ENCODE peak calls at places on chromosomes 5 and 9, in seven cellular contexts. D, P, M, W, Q, X and B are unnamed samples.

GRCh38 chr9:100379862-100380261 is 27.1 kb upstream of the TEX10 start:
- DNase-seq in D (no peak), P (no peak), M (no peak), W (no peak), X (peak; percentile 53), Q (peak; percentile 49), B (peak; percentile 21)

GRCh38 chr5:143037071-143037470 is 266.9 kb downstream of the ARHGAP26 start:
- DNase-seq in D (peak; percentile 55), Q (peak; percentile 99), M (peak; percentile 72), W (peak; percentile 45), X (no peak), P (no peak), B (no peak)

GRCh38 chr9:18722882-18723281 is 248.9 kb downstream of the ADAMTSL1 start:
- DNase-seq in M (no peak), Q (no peak), D (no peak), W (no peak), X (no peak), P (no peak), B (no peak)

GRCh38 chr9:83059417-83059816 is 3.5 kb downstream of the RASEF start:
- DNase-seq in D (no peak), M (no peak), P (no peak), W (no peak), Q (no peak), X (no peak), B (no peak)

GRCh38 chr5:170434953-170435605 is 45.9 kb upstream of the KCNMB1 start:
- DNase-seq in W (peak; percentile 32), Q (peak; percentile 61), M (peak; percentile 78), X (peak; percentile 11), P (peak; percentile 92), D (peak; percentile 78), B (peak; percentile 80)

GRCh38 chr9:114035221-114035844 is 42.8 kb downstream of the AMBP start:
- DNase-seq in P (peak; percentile 29), M (no peak), X (no peak), D (no peak), W (no peak), Q (no peak), B (no peak)

GRCh38 chr5:145697251-145698016 is 137.7 kb downstream of the PRELID2 start:
- DNase-seq in P (no peak), D (peak; percentile 47), X (peak; percentile 47), W (peak; percentile 40), Q (peak; percentile 70), M (peak; percentile 68), B (peak; percentile 19)

GRCh38 chr9:117091529-117091928 is 323.3 kb downstream of the ASTN2 start:
- DNase-seq in M (peak; percentile 46), P (no peak), W (no peak), Q (peak; percentile 51), D (no peak), X (no peak), B (no peak)

GRCh38 chr9:95508242-95508967 is 8.4 kb downstream of the PTCH1 start:
- DNase-seq in Q (peak; percentile 29), M (no peak), P (peak; percentile 55), D (peak; percentile 70), X (no peak), W (no peak), B (peak; percentile 56)

GRCh38 chr5:27619982-27620381 is 581.6 kb upstream of the CDH9 start:
- DNase-seq in M (no peak), W (no peak), P (no peak), X (no peak), Q (no peak), D (no peak), B (no peak)

GRCh38 chr5:150104550-150104870 is 18.2 kb upstream of the CSF1R start:
- DNase-seq in M (no peak), Q (no peak), X (no peak), D (no peak), P (no peak), W (no peak), B (no peak)

GRCh38 chr9:120934271-120934670 is 7.7 kb upstream of the TRAF1 start:
- DNase-seq in W (no peak), M (no peak), P (no peak), Q (no peak), X (no peak), D (no peak), B (no peak)

GRCh38 chr9:16013826-16014225 is 461.0 kb downstream of the CCDC171 start:
- DNase-seq in M (no peak), D (no peak), P (no peak), Q (no peak), X (no peak), W (no peak), B (no peak)

GRCh38 chr5:27093296-27093695 is 54.9 kb upstream of the CDH9 start:
- DNase-seq in M (no peak), P (no peak), W (no peak), Q (no peak), X (no peak), D (no peak), B (no peak)

GRCh38 chr5:144284931-144285330 is 114.3 kb downstream of the KCTD16 start:
- DNase-seq in P (no peak), D (no peak), Q (no peak), X (no peak), W (no peak), M (no peak), B (no peak)

DNA sequence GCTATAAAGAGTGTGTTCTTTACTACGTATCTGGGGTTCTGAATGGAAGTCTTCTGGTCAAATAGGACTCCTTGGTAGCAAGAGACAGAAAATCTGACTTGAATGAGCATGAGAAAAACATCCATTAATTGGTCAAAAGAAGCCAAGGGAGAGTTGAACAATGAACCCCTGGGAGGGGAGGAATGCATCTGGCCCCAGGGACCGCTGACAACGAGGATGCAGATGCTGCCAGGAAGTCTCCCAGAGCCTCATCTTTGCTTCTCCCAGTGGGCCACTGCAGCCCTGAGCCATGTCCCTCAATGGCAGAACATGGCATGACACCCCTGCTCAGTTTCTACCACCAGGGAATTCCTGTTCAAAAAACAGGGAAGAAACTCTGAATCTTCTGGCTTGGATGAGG is 50.5 kb upstream of the ICE1 start:
- DNase-seq in Q (no peak), X (no peak), D (peak; percentile 25), M (no peak), P (no peak), W (no peak), B (no peak)
- H3K4me2 ChIP-seq in Q (no peak overlapping the region), X (no peak overlapping the region), D (peak overlapping the region; percentile 31), M (no peak overlapping the region), P (no peak overlapping the region), W (no peak overlapping the region), B (no peak overlapping the region)

GRCh38 chr5:76952795-76953536 is at the start of gene CRHBP:
- DNase-seq in M (peak; percentile 59), Q (peak; percentile 60), X (no peak), P (peak; percentile 63), D (peak; percentile 37), W (no peak), B (no peak)

GRCh38 chr5:76956033-76956432 is 3.2 kb downstream of the CRHBP start:
- DNase-seq in W (no peak), M (no peak), X (no peak), D (no peak), Q (peak; percentile 46), P (no peak), B (no peak)

GRCh38 chr5:76953551-76954382 is 922 bp downstream of the CRHBP start:
- DNase-seq in D (peak; percentile 63), W (no peak), P (peak; percentile 72), X (no peak), Q (peak; percentile 34), M (peak; percentile 68), B (peak; percentile 22)

GRCh38 chr5:76958976-76959767 is 6.3 kb downstream of the CRHBP start:
- DNase-seq in D (no peak), Q (peak; percentile 65), X (no peak), W (no peak), M (peak; percentile 8), P (no peak), B (no peak)

GRCh38 chr5:76954383-76954763 is 1.5 kb downstream of the CRHBP start:
- DNase-seq in M (peak; percentile 46), W (no peak), P (no peak), Q (peak; percentile 28), X (no peak), D (peak; percentile 16), B (no peak)
- H3K4me3 ChIP-seq in M (peak overlapping the region; percentile 77), W (no peak overlapping the region), P (peak overlapping the region; percentile 61), Q (peak overlapping the region; percentile 50), X (no peak overlapping the region), D (peak overlapping the region; percentile 61), B (peak overlapping the region; percentile 42)

DNA sequence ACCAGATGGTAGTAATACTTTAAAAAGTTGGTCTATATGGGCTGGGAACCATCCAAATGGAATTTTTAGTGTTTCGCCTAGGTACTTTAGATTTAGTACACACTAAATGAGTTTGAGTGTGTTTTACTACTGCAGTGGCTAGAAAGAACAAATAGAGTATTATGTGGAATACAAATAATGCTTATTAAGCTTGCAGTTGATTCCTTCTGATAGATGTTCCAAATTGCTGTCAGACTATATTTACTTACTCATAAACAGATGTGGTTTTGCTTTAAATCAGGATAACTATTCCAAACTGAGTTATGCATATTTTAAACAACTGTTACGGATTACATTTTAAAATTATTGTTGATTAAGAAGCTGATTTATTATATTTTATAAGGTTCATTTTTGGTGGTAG is 103.3 kb downstream of the ZSWIM6 start:
- DNase-seq in P (no peak), X (no peak), D (no peak), W (no peak), M (no peak), Q (no peak), B (no peak)
- H3K79me2 ChIP-seq in P (no peaks in the 10 kb centered on the region), X (no peaks in the 10 kb centered on the region), D (peaks cover 98% of the 10 kb centered on the region), W (peaks cover 47% of the 10 kb centered on the region), M (peaks cover 14% of the 10 kb centered on the region), Q (peaks cover 11% of the 10 kb centered on the region), B (peaks cover 95% of the 10 kb centered on the region)

GRCh38 chr9:93871286-93871685 is 83.9 kb downstream of the BARX1 start:
- DNase-seq in W (no peak), Q (peak; percentile 36), P (no peak), D (no peak), M (peak; percentile 21), X (no peak), B (no peak)
- H3K4me2 ChIP-seq in W (no peak overlapping the region), Q (no peak overlapping the region), P (no peak overlapping the region), D (no peak overlapping the region), M (no peak overlapping the region), X (no peak overlapping the region), B (no peak overlapping the region)

GRCh38 chr9:128891354-128892222 is 9.7 kb downstream of the LRRC8A start:
- DNase-seq in P (no peak), X (no peak), D (no peak), W (no peak), M (no peak), Q (no peak), B (no peak)
- H3K4me3 ChIP-seq in P (no peak overlapping the region), X (no peak overlapping the region), D (no peak overlapping the region), W (peak overlapping the region; percentile 2), M (no peak overlapping the region), Q (no peak overlapping the region), B (no peak overlapping the region)